ENCODE peak calls at places on chromosome 19, in six cellular contexts. U, F, C, W, X and L are unnamed samples.

GRCh38 chr19:4971424-4971793 is 2.5 kb downstream of the KDM4B start:
- DNase-seq in X (no peak), W (no peak), U (no peak), C (peak), F (no peak), L (no peak)

GRCh38 chr19:10832659-10833296 is 3.2 kb downstream of the TMED1 start:
- DNase-seq in F (no peak), W (no peak), U (no peak), X (peak), C (no peak), L (no peak)

GRCh38 chr19:4257025-4257424 is 10.1 kb downstream of the YJU2 start:
- DNase-seq in C (no peak), W (no peak), F (no peak), U (no peak), X (no peak), L (no peak)

GRCh38 chr19:35715981-35716734 is 1.6 kb upstream of the KMT2B start:
- DNase-seq in X (no peak), W (no peak), U (peak), C (peak), F (peak), L (peak)

GRCh38 chr19:43651758-43652545 is 12.3 kb upstream of the CADM4 start:
- DNase-seq in X (no peak), W (no peak), F (peak), U (peak), C (peak), L (peak)

GRCh38 chr19:47464619-47465018 is 7.1 kb downstream of the SLC8A2 start:
- DNase-seq in F (no peak), X (no peak), U (no peak), W (no peak), C (no peak), L (no peak)

GRCh38 chr19:40592170-40592569 is 9.0 kb upstream of the LTBP4 start:
- DNase-seq in U (peak), F (no peak), W (no peak), C (no peak), X (no peak), L (no peak)

GRCh38 chr19:34269968-34270621 is 15.7 kb downstream of the GARRE1 start:
- DNase-seq in U (peak), W (no peak), F (peak), C (peak), X (peak), L (peak)

GRCh38 chr19:7888145-7888825 is at the start of gene LRRC8E:
- DNase-seq in F (no peak), X (no peak), C (peak), W (no peak), U (peak), L (peak)

GRCh38 chr19:911197-912033 is 1.6 kb downstream of the R3HDM4 start:
- DNase-seq in C (no peak), U (no peak), X (no peak), W (no peak), F (no peak), L (no peak)

GRCh38 chr19:35040826-35041547 is 534 bp upstream of the HPN start:
- DNase-seq in C (peak), U (no peak), X (peak), F (peak), W (peak), L (peak)

GRCh38 chr19:15812059-15812722 is 3.3 kb downstream of the OR10H1 start:
- DNase-seq in U (no peak), X (no peak), F (no peak), W (no peak), C (no peak), L (no peak)

GRCh38 chr19:7869453-7869909 is 4.7 kb downstream of the PRR36 start:
- DNase-seq in W (no peak), X (no peak), F (peak), U (no peak), C (peak), L (no peak)

GRCh38 chr19:531009-531752 is 379 bp upstream of the CDC34 start:
- DNase-seq in C (peak), W (peak), F (peak), X (peak), U (peak), L (peak)

GRCh38 chr19:19420570-19421301 is 15.3 kb downstream of the GATAD2A start:
- DNase-seq in X (no peak), W (no peak), U (no peak), C (no peak), F (no peak), L (no peak)

GRCh38 chr19:13215572-13216380 is 65.6 kb downstream of the IER2 start:
- DNase-seq in F (no peak), X (no peak), U (no peak), W (no peak), C (no peak), L (no peak)

GRCh38 chr19:48417436-48417835 is 24.0 kb downstream of the GRIN2D start:
- DNase-seq in F (no peak), C (no peak), W (no peak), U (no peak), X (no peak), L (no peak)

GRCh38 chr19:21110183-21110582 is 28.2 kb downstream of the ZNF714 start:
- DNase-seq in U (no peak), F (no peak), X (no peak), C (no peak), W (no peak), L (no peak)

GRCh38 chr19:51690359-51691121 is 2.6 kb upstream of the SPACA6 start:
- DNase-seq in F (peak), W (no peak), X (peak), C (peak), U (peak), L (peak)

GRCh38 chr19:1748703-1749341 is 4.5 kb upstream of the ONECUT3 start:
- DNase-seq in X (no peak), U (no peak), C (no peak), F (peak), W (no peak), L (no peak)

GRCh38 chr19:43450545-43450997 is 14.8 kb downstream of the LYPD3 start:
- DNase-seq in U (peak), X (no peak), C (no peak), F (no peak), W (no peak), L (no peak)

GRCh38 chr19:17829855-17830566 is 8.7 kb upstream of the INSL3 start:
- DNase-seq in U (peak), W (no peak), F (no peak), C (peak), X (no peak), L (no peak)

GRCh38 chr19:42074513-42075363 is 1.2 kb upstream of the ZNF574 start:
- DNase-seq in F (no peak), W (no peak), U (no peak), C (peak), X (no peak), L (no peak)